ENCODE peak calls at places on chromosome 11, in seven cellular contexts. One of them, this sample, is unnamed.

GRCh38 chr11:134858783-134859480 is 446.9 kb upstream of the B3GAT1 start:
- DNase-seq in RWPE1: no peak
- DNase-seq in IMR-90: no peak
- DNase-seq in ovary: no peak
- DNase-seq in stomach: peak
- DNase-seq in A549: no peak
- DNase-seq in cardiac muscle cell: no peak
- DNase-seq in this sample: no peak

GRCh38 chr11:134532176-134532920 is 120.3 kb upstream of the B3GAT1 start:
- DNase-seq in RWPE1: no peak
- DNase-seq in IMR-90: no peak
- DNase-seq in ovary: no peak
- DNase-seq in stomach: peak
- DNase-seq in A549: no peak
- DNase-seq in cardiac muscle cell: no peak
- DNase-seq in this sample: no peak

GRCh38 chr11:80816966-80817365 is 1376.1 kb upstream of the TENM4 start:
- DNase-seq in RWPE1: no peak
- DNase-seq in IMR-90: no peak
- DNase-seq in ovary: no peak
- DNase-seq in stomach: no peak
- DNase-seq in A549: no peak
- DNase-seq in cardiac muscle cell: no peak
- DNase-seq in this sample: no peak

GRCh38 chr11:67484847-67485311 is 2.1 kb downstream of the AIP start:
- DNase-seq in RWPE1: no peak
- DNase-seq in IMR-90: no peak
- DNase-seq in ovary: no peak
- DNase-seq in stomach: no peak
- DNase-seq in A549: no peak
- DNase-seq in cardiac muscle cell: no peak
- DNase-seq in this sample: no peak

GRCh38 chr11:26191193-26191592 is 140.7 kb upstream of the ANO3 start:
- DNase-seq in RWPE1: no peak
- DNase-seq in IMR-90: no peak
- DNase-seq in ovary: no peak
- DNase-seq in stomach: no peak
- DNase-seq in A549: no peak
- DNase-seq in cardiac muscle cell: no peak
- DNase-seq in this sample: no peak

GRCh38 chr11:118907051-118907748 is 18.5 kb downstream of the BCL9L start:
- DNase-seq in RWPE1: no peak
- DNase-seq in IMR-90: peak
- DNase-seq in ovary: peak
- DNase-seq in stomach: peak
- DNase-seq in A549: peak
- DNase-seq in cardiac muscle cell: peak
- DNase-seq in this sample: peak

GRCh38 chr11:12599408-12600143 is 74.6 kb upstream of the TEAD1 start:
- DNase-seq in RWPE1: peak
- DNase-seq in IMR-90: no peak
- DNase-seq in ovary: peak
- DNase-seq in stomach: peak
- DNase-seq in A549: peak
- DNase-seq in cardiac muscle cell: peak
- DNase-seq in this sample: no peak

GRCh38 chr11:78595431-78596130 is 20.9 kb upstream of the NARS2 start:
- DNase-seq in RWPE1: no peak
- DNase-seq in IMR-90: peak
- DNase-seq in ovary: no peak
- DNase-seq in stomach: no peak
- DNase-seq in A549: no peak
- DNase-seq in cardiac muscle cell: no peak
- DNase-seq in this sample: no peak

GRCh38 chr11:123483058-123483457 is 53.0 kb downstream of the GRAMD1B start:
- DNase-seq in RWPE1: peak
- DNase-seq in IMR-90: peak
- DNase-seq in ovary: no peak
- DNase-seq in stomach: no peak
- DNase-seq in A549: peak
- DNase-seq in cardiac muscle cell: no peak
- DNase-seq in this sample: no peak

GRCh38 chr11:95877288-95877687 is 46.6 kb downstream of the MTMR2 start:
- DNase-seq in RWPE1: peak
- DNase-seq in IMR-90: peak
- DNase-seq in ovary: no peak
- DNase-seq in stomach: no peak
- DNase-seq in A549: no peak
- DNase-seq in cardiac muscle cell: no peak
- DNase-seq in this sample: no peak

GRCh38 chr11:59197990-59198389 is 14.7 kb downstream of the MPEG1 start:
- DNase-seq in RWPE1: no peak
- DNase-seq in IMR-90: peak
- DNase-seq in ovary: peak
- DNase-seq in stomach: peak
- DNase-seq in A549: no peak
- DNase-seq in cardiac muscle cell: peak
- DNase-seq in this sample: no peak

GRCh38 chr11:66328307-66329144 is 7.7 kb downstream of the RIN1 start:
- DNase-seq in RWPE1: peak
- DNase-seq in IMR-90: peak
- DNase-seq in ovary: peak
- DNase-seq in stomach: peak
- DNase-seq in A549: peak
- DNase-seq in cardiac muscle cell: peak
- DNase-seq in this sample: no peak

GRCh38 chr11:44094260-44094868 is 1.1 kb upstream of the EXT2 start:
- DNase-seq in RWPE1: peak
- DNase-seq in IMR-90: peak
- DNase-seq in ovary: peak
- DNase-seq in stomach: peak
- DNase-seq in A549: peak
- DNase-seq in cardiac muscle cell: peak
- DNase-seq in this sample: peak

GRCh38 chr11:18397921-18398320 is 3.6 kb downstream of the LDHA start:
- DNase-seq in RWPE1: no peak
- DNase-seq in IMR-90: no peak
- DNase-seq in ovary: no peak
- DNase-seq in stomach: no peak
- DNase-seq in A549: no peak
- DNase-seq in cardiac muscle cell: no peak
- DNase-seq in this sample: no peak

GRCh38 chr11:46472662-46472994 is 81.1 kb upstream of the CHRM4 start:
- DNase-seq in RWPE1: no peak
- DNase-seq in IMR-90: no peak
- DNase-seq in ovary: no peak
- DNase-seq in stomach: peak
- DNase-seq in A549: no peak
- DNase-seq in cardiac muscle cell: peak
- DNase-seq in this sample: no peak

GRCh38 chr11:69467196-69467595 is 14.3 kb upstream of the LINC01488 start:
- DNase-seq in RWPE1: no peak
- DNase-seq in IMR-90: no peak
- DNase-seq in ovary: no peak
- DNase-seq in stomach: no peak
- DNase-seq in A549: no peak
- DNase-seq in cardiac muscle cell: no peak
- DNase-seq in this sample: no peak

GRCh38 chr11:75341583-75341982 is 9.9 kb downstream of the ARRB1 start:
- DNase-seq in RWPE1: no peak
- DNase-seq in IMR-90: no peak
- DNase-seq in ovary: no peak
- DNase-seq in stomach: no peak
- DNase-seq in A549: no peak
- DNase-seq in cardiac muscle cell: no peak
- DNase-seq in this sample: no peak

GRCh38 chr11:37505406-37505805 is 907.4 kb upstream of the RAG2 start:
- DNase-seq in RWPE1: peak
- DNase-seq in IMR-90: no peak
- DNase-seq in ovary: no peak
- DNase-seq in stomach: no peak
- DNase-seq in A549: no peak
- DNase-seq in cardiac muscle cell: no peak
- DNase-seq in this sample: no peak

GRCh38 chr11:18748766-18749375 is 22.9 kb upstream of the IGSF22 start:
- DNase-seq in RWPE1: no peak
- DNase-seq in IMR-90: peak
- DNase-seq in ovary: no peak
- DNase-seq in stomach: no peak
- DNase-seq in A549: no peak
- DNase-seq in cardiac muscle cell: no peak
- DNase-seq in this sample: peak

GRCh38 chr11:92978226-92979111 is 9.0 kb downstream of the MTNR1B start:
- DNase-seq in RWPE1: no peak
- DNase-seq in IMR-90: peak
- DNase-seq in ovary: no peak
- DNase-seq in stomach: peak
- DNase-seq in A549: no peak
- DNase-seq in cardiac muscle cell: no peak
- DNase-seq in this sample: no peak

GRCh38 chr11:396948-397548 is 3.0 kb downstream of the PKP3 start:
- DNase-seq in RWPE1: no peak
- DNase-seq in IMR-90: peak
- DNase-seq in ovary: peak
- DNase-seq in stomach: no peak
- DNase-seq in A549: no peak
- DNase-seq in cardiac muscle cell: no peak
- DNase-seq in this sample: peak

DNA sequence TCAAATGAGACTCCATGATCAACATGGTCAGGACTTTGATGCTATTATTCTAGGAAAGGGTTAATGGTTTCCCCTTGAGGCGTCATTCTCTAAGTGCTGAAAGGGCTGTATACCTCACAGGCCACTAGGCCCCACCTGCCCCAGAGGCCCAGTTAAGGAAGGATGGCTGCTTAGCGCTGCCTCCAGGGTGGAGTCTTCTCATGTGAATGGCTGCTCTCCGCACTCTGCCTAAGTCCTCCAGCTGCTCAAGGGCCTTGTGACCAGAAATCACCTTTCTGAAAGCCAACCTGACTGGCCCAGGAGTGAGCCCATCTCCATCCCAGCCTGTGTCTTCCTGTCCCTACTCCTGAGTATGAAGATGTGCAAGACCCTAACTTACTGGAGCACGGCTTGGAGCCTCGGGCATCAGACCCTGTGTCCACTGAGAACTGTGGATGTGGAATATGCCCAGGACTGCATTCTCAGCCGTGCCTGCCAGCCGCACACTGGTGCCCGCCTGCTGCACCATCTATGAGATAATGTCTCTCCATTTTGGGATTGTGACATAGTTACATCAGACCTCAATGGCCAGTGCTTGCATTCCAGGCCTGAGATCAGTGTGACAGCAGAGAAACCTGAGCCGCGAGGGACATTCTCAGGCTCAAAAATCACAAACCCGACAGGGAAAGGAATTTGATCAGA is 51.0 kb downstream of the SNX19 start:
- DNase-seq in RWPE1: no peak
- DNase-seq in IMR-90: no peak
- DNase-seq in ovary: no peak
- DNase-seq in stomach: no peak
- DNase-seq in A549: no peak
- DNase-seq in cardiac muscle cell: peak
- DNase-seq in this sample: no peak
- H3K27ac ChIP-seq in RWPE1: no peak
- H3K27ac ChIP-seq in IMR-90: no peak
- H3K27ac ChIP-seq in ovary: no peak
- H3K27ac ChIP-seq in stomach: no peak
- H3K27ac ChIP-seq in A549: no peak
- H3K27ac ChIP-seq in cardiac muscle cell: peak
- H3K27ac ChIP-seq in this sample: no peak

DNA sequence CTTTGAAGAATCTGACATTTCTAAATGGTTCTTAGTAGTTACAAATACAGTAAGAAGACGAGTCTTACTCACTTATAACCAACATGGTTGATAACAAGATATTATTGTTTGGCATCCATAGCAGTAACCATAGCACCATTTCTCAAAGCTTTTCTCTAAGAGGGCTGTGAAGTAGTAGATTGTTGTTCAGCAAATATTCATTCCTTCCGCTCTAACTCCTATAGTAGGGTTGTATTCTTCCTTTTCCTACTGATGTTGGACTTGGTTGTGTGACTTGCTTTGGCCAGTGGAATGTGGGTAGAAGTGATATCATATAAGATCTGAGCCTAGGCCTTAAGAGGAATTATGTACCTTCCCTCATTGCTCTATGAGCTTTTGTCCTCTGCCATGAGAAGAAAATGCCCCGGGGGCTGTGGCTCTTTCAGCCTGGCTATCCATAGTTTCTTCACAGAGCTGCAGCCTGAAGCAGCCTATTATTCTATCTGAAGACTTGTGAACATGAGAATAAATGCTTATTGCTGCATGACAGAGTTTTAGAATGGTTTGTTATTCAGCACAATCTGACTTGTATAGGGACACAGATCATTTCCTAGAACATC is 28.9 kb upstream of the ZBED5 start:
- DNase-seq in RWPE1: no peak
- DNase-seq in IMR-90: no peak
- DNase-seq in ovary: no peak
- DNase-seq in stomach: no peak
- DNase-seq in A549: no peak
- DNase-seq in cardiac muscle cell: no peak
- DNase-seq in this sample: no peak
- H3K27ac ChIP-seq in RWPE1: no peak
- H3K27ac ChIP-seq in IMR-90: no peak
- H3K27ac ChIP-seq in ovary: no peak
- H3K27ac ChIP-seq in stomach: no peak
- H3K27ac ChIP-seq in A549: peak
- H3K27ac ChIP-seq in cardiac muscle cell: no peak
- H3K27ac ChIP-seq in this sample: no peak

DNA sequence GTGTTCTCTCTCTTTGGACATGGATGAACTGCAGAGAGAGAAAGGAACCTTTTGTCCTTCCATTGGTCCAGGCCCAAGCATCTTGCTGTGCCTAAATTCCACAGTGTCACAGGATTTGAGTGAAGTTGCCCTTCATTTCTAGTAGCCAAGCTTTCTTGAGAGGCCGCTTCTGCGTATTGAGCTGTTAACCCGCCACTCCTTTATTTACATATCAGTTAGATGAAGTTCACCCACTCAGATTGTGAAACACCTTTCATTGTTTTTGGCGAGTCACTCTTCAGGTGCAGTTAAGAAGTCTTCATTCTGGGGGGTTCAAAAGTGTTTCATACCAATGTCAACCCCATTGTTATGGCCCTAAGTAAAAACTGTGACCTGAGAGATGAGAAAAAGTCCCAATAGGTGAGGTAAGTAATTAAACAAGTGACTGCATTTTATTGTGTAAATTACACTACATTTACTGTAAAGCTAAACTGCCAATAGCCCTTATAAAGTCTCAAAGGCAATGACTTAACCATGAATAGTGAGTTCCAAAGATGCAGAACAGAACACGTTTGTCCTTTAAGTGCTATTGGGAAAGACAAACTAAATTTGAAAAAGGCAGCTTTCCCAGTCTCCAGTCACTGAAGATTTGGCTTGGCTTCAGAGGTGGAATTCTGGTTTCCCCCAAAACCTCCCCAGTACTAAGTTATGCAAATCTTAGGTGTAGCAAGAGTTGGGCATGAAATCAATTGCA is 61.0 kb downstream of the APIP start:
- DNase-seq in RWPE1: no peak
- DNase-seq in IMR-90: no peak
- DNase-seq in ovary: no peak
- DNase-seq in stomach: peak
- DNase-seq in A549: peak
- DNase-seq in cardiac muscle cell: no peak
- DNase-seq in this sample: no peak
- H3K27ac ChIP-seq in RWPE1: no peak
- H3K27ac ChIP-seq in IMR-90: no peak
- H3K27ac ChIP-seq in ovary: no peak
- H3K27ac ChIP-seq in stomach: peak
- H3K27ac ChIP-seq in A549: peak
- H3K27ac ChIP-seq in cardiac muscle cell: no peak
- H3K27ac ChIP-seq in this sample: no peak

GRCh38 chr11:7513210-7514098 is at the start of gene PPFIBP2:
- DNase-seq in RWPE1: peak
- DNase-seq in IMR-90: peak
- DNase-seq in ovary: peak
- DNase-seq in stomach: peak
- DNase-seq in A549: peak
- DNase-seq in cardiac muscle cell: peak
- DNase-seq in this sample: peak
- H3K27ac ChIP-seq in RWPE1: peak
- H3K27ac ChIP-seq in IMR-90: no peak
- H3K27ac ChIP-seq in ovary: peak
- H3K27ac ChIP-seq in stomach: peak
- H3K27ac ChIP-seq in A549: peak
- H3K27ac ChIP-seq in cardiac muscle cell: peak
- H3K27ac ChIP-seq in this sample: peak